ENCODE peak calls at places on chromosome 10, in seven cellular contexts. S is HFF-Myc, L is IMR-90, Q is GM12865, C is fibroblast of pulmonary artery, W is choroid plexus epithelial cell, I is Calu3. U is an unnamed sample.

GRCh38 chr10:132446661-132447445 is 49.9 kb downstream of the PWWP2B start:
- DNase-seq in S (no peak), L (peak), Q (peak), C (peak), W (peak), I (peak), U (no peak)

GRCh38 chr10:97140887-97141745 is 44.6 kb downstream of the SLIT1 start:
- DNase-seq in S (no peak), L (no peak), Q (peak), C (no peak), W (no peak), I (no peak), U (no peak)

GRCh38 chr10:131886181-131886716 is 14.6 kb upstream of the PPP2R2D start:
- DNase-seq in S (no peak), L (no peak), Q (no peak), C (no peak), W (no peak), I (no peak), U (no peak)

GRCh38 chr10:97875391-97875790 is 25.7 kb downstream of the GOLGA7B start:
- DNase-seq in S (no peak), L (no peak), Q (no peak), C (no peak), W (no peak), I (no peak), U (no peak)

GRCh38 chr10:58896229-58896628 is 280.2 kb upstream of the PHYHIPL start:
- DNase-seq in S (no peak), L (no peak), Q (no peak), C (no peak), W (no peak), I (peak), U (no peak)

GRCh38 chr10:97335188-97335619 is 675 bp upstream of the FRAT2 start:
- DNase-seq in S (no peak), L (no peak), Q (no peak), C (no peak), W (no peak), I (no peak), U (no peak)

GRCh38 chr10:128087884-128088695 is 38.1 kb downstream of the MKI67 start:
- DNase-seq in S (no peak), L (no peak), Q (no peak), C (no peak), W (no peak), I (peak), U (no peak)

GRCh38 chr10:80530251-80530650 is 7.5 kb upstream of the SH2D4B start:
- DNase-seq in S (no peak), L (peak), Q (peak), C (peak), W (peak), I (peak), U (no peak)

GRCh38 chr10:71837085-71837827 is 13.8 kb downstream of the PSAP start:
- DNase-seq in S (no peak), L (no peak), Q (peak), C (peak), W (peak), I (no peak), U (no peak)

GRCh38 chr10:93413252-93413689 is 68.9 kb downstream of the MYOF start:
- DNase-seq in S (no peak), L (no peak), Q (no peak), C (peak), W (peak), I (no peak), U (no peak)

GRCh38 chr10:96442017-96442643 is 71.6 kb downstream of the TLL2 start:
- DNase-seq in S (no peak), L (no peak), Q (no peak), C (no peak), W (no peak), I (no peak), U (no peak)

GRCh38 chr10:123027861-123028260 is 19.1 kb downstream of the ACADSB start:
- DNase-seq in S (no peak), L (peak), Q (no peak), C (no peak), W (no peak), I (no peak), U (no peak)

GRCh38 chr10:48289652-48290238 is 15.2 kb upstream of the FRMPD2 start:
- DNase-seq in S (no peak), L (peak), Q (peak), C (peak), W (peak), I (peak), U (peak)

GRCh38 chr10:117007080-117007479 is 2.1 kb upstream of the SHTN1 start:
- DNase-seq in S (peak), L (peak), Q (no peak), C (peak), W (peak), I (peak), U (no peak)

GRCh38 chr10:119364941-119365340 is 157.6 kb downstream of the GRK5 start:
- DNase-seq in S (no peak), L (peak), Q (no peak), C (no peak), W (peak), I (no peak), U (no peak)

GRCh38 chr10:35445150-35445884 is 109.0 kb downstream of the CCNY start:
- DNase-seq in S (no peak), L (no peak), Q (no peak), C (no peak), W (no peak), I (no peak), U (no peak)

GRCh38 chr10:24618401-24618800 is 105.3 kb downstream of the ARHGAP21 start:
- DNase-seq in S (no peak), L (no peak), Q (no peak), C (no peak), W (no peak), I (no peak), U (no peak)

GRCh38 chr10:78567680-78568453 is 500.9 kb upstream of the ZMIZ1 start:
- DNase-seq in S (no peak), L (no peak), Q (no peak), C (no peak), W (no peak), I (no peak), U (no peak)

GRCh38 chr10:104035107-104035816 is 50.4 kb downstream of the COL17A1 start:
- DNase-seq in S (no peak), L (no peak), Q (no peak), C (no peak), W (no peak), I (no peak), U (no peak)

GRCh38 chr10:101481256-101481655 is 106.8 kb downstream of the POLL start:
- DNase-seq in S (no peak), L (no peak), Q (no peak), C (no peak), W (no peak), I (no peak), U (no peak)

GRCh38 chr10:89283174-89283987 is 18.5 kb upstream of the IFIT2 start:
- DNase-seq in S (no peak), L (peak), Q (no peak), C (no peak), W (peak), I (no peak), U (no peak)

GRCh38 chr10:112832361-112832878 is 117.6 kb upstream of the TCF7L2 start:
- DNase-seq in S (no peak), L (peak), Q (no peak), C (no peak), W (peak), I (peak), U (no peak)

GRCh38 chr10:3096149-3096548 is 28.8 kb downstream of the PFKP start:
- DNase-seq in S (no peak), L (no peak), Q (no peak), C (no peak), W (no peak), I (no peak), U (no peak)

GRCh38 chr10:123427386-123427785 is 238.8 kb upstream of the GPR26 start:
- DNase-seq in S (no peak), L (no peak), Q (no peak), C (no peak), W (no peak), I (no peak), U (no peak)

GRCh38 chr10:104120061-104120460 is 1.9 kb upstream of the SFR1 start:
- DNase-seq in S (no peak), L (no peak), Q (no peak), C (no peak), W (peak), I (no peak), U (no peak)

GRCh38 chr10:58641708-58642107 is 129.0 kb downstream of the BICC1 start:
- DNase-seq in S (no peak), L (peak), Q (no peak), C (peak), W (peak), I (no peak), U (no peak)

GRCh38 chr10:123135415-123136141 is at the start of gene HMX3:
- DNase-seq in S (no peak), L (peak), Q (peak), C (peak), W (no peak), I (no peak), U (no peak)

GRCh38 chr10:101226888-101227736 is 2.2 kb downstream of the LBX1 start:
- DNase-seq in S (no peak), L (no peak), Q (no peak), C (no peak), W (no peak), I (no peak), U (no peak)

GRCh38 chr10:109504401-109504800 is 418.9 kb downstream of the XPNPEP1 start:
- DNase-seq in S (no peak), L (no peak), Q (no peak), C (peak), W (no peak), I (no peak), U (no peak)

GRCh38 chr10:133448120-133448519 is 5.6 kb upstream of the SCART1 start:
- DNase-seq in S (no peak), L (no peak), Q (no peak), C (no peak), W (no peak), I (no peak), U (no peak)

GRCh38 chr10:60043561-60043960 is 137.2 kb upstream of the CCDC6 start:
- DNase-seq in S (no peak), L (no peak), Q (no peak), C (no peak), W (no peak), I (no peak), U (no peak)

GRCh38 chr10:60044221-60044620 is 137.9 kb upstream of the CCDC6 start:
- DNase-seq in S (no peak), L (peak), Q (no peak), C (peak), W (peak), I (no peak), U (no peak)

GRCh38 chr10:60042959-60043358 is 136.6 kb upstream of the CCDC6 start:
- DNase-seq in S (no peak), L (no peak), Q (no peak), C (no peak), W (no peak), I (no peak), U (no peak)

GRCh38 chr10:60042262-60042661 is 135.9 kb upstream of the CCDC6 start:
- DNase-seq in S (no peak), L (no peak), Q (no peak), C (no peak), W (no peak), I (no peak), U (no peak)

GRCh38 chr10:60048146-60048545 is 141.8 kb upstream of the CCDC6 start:
- DNase-seq in S (peak), L (no peak), Q (no peak), C (peak), W (peak), I (peak), U (no peak)
- TF ChIP-seq CTCF in S (no peak), L (peak), Q (no peak), C (peak), W (peak), I (peak), U (peak)

GRCh38 chr10:121975295-121976086 is 474 bp upstream of the NSMCE4A start:
- DNase-seq in S (no peak), L (no peak), Q (no peak), C (no peak), W (no peak), I (no peak), U (no peak)

GRCh38 chr10:121978511-121978910 is 3.5 kb upstream of the NSMCE4A start:
- DNase-seq in S (no peak), L (no peak), Q (no peak), C (no peak), W (no peak), I (no peak), U (no peak)

GRCh38 chr10:121974019-121974534 is 940 bp downstream of the NSMCE4A start:
- DNase-seq in S (no peak), L (no peak), Q (no peak), C (no peak), W (no peak), I (no peak), U (no peak)

GRCh38 chr10:121976607-121977006 is 1.6 kb upstream of the NSMCE4A start:
- DNase-seq in S (no peak), L (no peak), Q (no peak), C (no peak), W (no peak), I (no peak), U (no peak)

DNA sequence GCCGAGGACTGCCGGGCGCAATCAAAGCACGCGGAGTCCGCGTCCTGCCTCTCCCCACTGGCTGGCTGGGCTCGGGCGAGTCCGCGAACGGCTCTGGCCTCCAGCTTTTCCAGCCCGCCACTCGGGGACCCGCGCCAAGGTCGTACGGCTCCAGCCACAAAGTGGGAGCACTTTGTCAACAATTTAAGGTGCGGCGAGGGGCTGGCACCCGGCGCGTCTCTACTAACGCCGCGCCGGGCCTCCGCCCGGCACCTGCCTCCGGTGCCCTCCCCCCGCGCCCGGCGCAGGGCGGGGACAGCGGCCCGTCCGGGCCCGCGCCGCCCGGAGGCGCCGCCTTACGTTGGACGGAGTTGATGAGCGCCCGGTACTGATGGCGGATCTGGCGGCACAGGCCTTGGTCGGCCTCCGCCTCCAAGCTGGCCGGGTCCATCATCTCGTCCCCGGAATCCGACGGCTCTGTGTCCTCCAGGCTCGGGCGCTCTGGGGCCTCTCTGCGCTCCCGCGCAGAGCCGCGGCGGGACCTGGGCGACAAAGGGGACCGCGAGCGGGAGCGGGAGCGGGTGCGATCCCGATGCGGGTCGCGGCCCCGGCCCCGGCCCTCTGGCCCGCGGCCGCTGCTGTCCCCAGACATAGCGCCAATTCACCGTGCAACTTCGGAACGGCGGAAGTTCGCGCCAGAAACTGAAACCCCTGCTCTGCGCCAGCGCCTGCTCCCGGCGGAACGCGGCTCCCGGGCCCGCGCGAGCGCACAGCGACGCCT is at the start of gene NSMCE4A:
- DNase-seq in S (no peak), L (peak), Q (peak), C (peak), W (peak), I (peak), U (peak)
- TF ChIP-seq CTCF in S (no peak), L (peak), Q (peak), C (no peak), W (no peak), I (no peak), U (peak)

GRCh38 chr10:43128958-43129706 is 9.1 kb upstream of the CSGALNACT2 start:
- DNase-seq in S (peak), L (peak), Q (peak), C (peak), W (peak), I (no peak), U (no peak)
- TF ChIP-seq CTCF in S (no peak), L (no peak), Q (no peak), C (peak), W (peak), I (no peak), U (no peak)

GRCh38 chr10:54800677-54801480 is at the start of gene PCDH15:
- DNase-seq in S (no peak), L (no peak), Q (peak), C (peak), W (peak), I (peak), U (no peak)
- TF ChIP-seq CTCF in S (no peak), L (no peak), Q (peak), C (peak), W (peak), I (peak), U (peak)

GRCh38 chr10:25934673-25935139 is 677 bp downstream of the MYO3A start:
- DNase-seq in S (no peak), L (no peak), Q (peak), C (no peak), W (no peak), I (peak), U (peak)
- TF ChIP-seq CTCF in S (no peak), L (no peak), Q (no peak), C (no peak), W (no peak), I (peak), U (peak)

DNA sequence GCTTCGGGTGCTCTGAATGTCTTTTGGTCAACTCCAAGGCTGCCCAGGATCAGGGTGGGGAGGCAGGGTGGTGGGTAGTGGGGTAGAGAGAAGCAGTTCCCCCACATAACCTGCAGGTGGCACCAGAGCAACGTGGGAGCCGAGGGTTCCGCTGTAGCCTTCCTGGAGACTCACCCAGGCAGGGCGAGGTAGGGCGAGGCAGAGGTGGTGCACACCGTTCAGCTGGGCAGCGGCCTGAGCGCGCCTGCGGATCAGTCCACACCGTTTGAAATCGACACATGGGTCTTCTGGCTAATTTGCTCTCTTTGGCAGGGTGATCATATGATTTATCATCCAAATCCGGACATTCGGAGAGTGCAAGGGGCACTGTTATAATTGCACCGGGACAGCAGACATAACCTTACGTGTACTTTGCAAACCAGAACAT is 41.4 kb upstream of the MAP3K8 start:
- DNase-seq in S (no peak), L (peak), Q (peak), C (peak), W (peak), I (peak), U (peak)
- TF ChIP-seq CTCF in S (peak), L (peak), Q (peak), C (peak), W (peak), I (peak), U (peak)

GRCh38 chr10:69141304-69141703 is 17.3 kb downstream of the VPS26A start:
- DNase-seq in S (no peak), L (no peak), Q (no peak), C (no peak), W (peak), I (no peak), U (no peak)
- TF ChIP-seq CTCF in S (no peak), L (no peak), Q (no peak), C (peak), W (peak), I (no peak), U (no peak)

GRCh38 chr10:22697101-22697500 is 17.3 kb downstream of the PIP4K2A start:
- DNase-seq in S (no peak), L (no peak), Q (no peak), C (no peak), W (no peak), I (no peak), U (no peak)

GRCh38 chr10:22690158-22690557 is 24.2 kb downstream of the PIP4K2A start:
- DNase-seq in S (no peak), L (no peak), Q (no peak), C (no peak), W (no peak), I (no peak), U (no peak)

GRCh38 chr10:22693371-22693784 is 21.0 kb downstream of the PIP4K2A start:
- DNase-seq in S (peak), L (peak), Q (peak), C (peak), W (peak), I (no peak), U (no peak)

GRCh38 chr10:22690614-22691431 is 23.6 kb downstream of the PIP4K2A start:
- DNase-seq in S (no peak), L (peak), Q (no peak), C (peak), W (peak), I (no peak), U (no peak)

DNA sequence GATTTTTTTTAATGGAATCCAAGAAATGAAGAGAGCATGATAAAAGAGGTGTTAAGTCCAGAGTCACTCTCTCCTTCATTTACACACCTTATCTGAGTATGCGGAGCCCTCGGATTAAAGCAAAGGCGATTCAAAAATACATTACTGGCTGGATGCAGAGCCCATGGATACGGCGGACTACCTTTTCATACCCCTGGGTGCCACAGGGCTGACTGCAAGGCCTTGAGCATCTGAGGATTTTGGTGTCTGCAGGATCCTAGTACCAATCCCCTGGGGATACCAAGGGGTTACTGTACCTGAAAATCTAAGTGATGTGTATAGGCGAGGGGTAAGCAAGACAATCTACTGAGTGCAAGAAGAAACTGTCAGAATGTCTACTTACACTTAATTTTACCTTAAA is 20.5 kb downstream of the PIP4K2A start:
- DNase-seq in S (no peak), L (no peak), Q (no peak), C (no peak), W (no peak), I (no peak), U (no peak)
- TF ChIP-seq CTCF in S (no peak), L (no peak), Q (no peak), C (no peak), W (no peak), I (no peak), U (no peak)

U was measured in progenitor cell of endocrine pancreas.